ENCODE peak calls at places on chromosome 12, in ten cellular contexts. O, S, Q, K, H, X, L, N, T and Y are unnamed samples.

GRCh38 chr12:124536613-124537012 is 30.8 kb downstream of the NCOR2 start:
- DNase-seq in O (no peak), S (no peak), Q (no peak), K (peak), H (no peak), X (no peak), L (no peak), N (no peak), T (no peak), Y (no peak)

GRCh38 chr12:56299308-56299852 is 750 bp downstream of the CS start:
- DNase-seq in O (no peak), S (no peak), Q (no peak), K (no peak), H (peak), X (peak), L (peak), N (no peak), T (no peak), Y (no peak)

GRCh38 chr12:85755760-85756159 is 80.4 kb downstream of the RASSF9 start:
- DNase-seq in O (no peak), S (no peak), Q (no peak), K (peak), H (no peak), X (no peak), L (no peak), N (no peak), T (no peak), Y (no peak)

GRCh38 chr12:26188641-26189040 is 6.7 kb upstream of the SSPN start:
- DNase-seq in O (no peak), S (no peak), Q (no peak), K (peak), H (no peak), X (no peak), L (no peak), N (no peak), T (no peak), Y (no peak)

GRCh38 chr12:72268386-72268785 is 3.8 kb upstream of the TRHDE start:
- DNase-seq in O (no peak), S (no peak), Q (no peak), K (no peak), H (no peak), X (no peak), L (no peak), N (no peak), T (no peak), Y (no peak)

GRCh38 chr12:41521872-41522379 is 333.8 kb downstream of the PDZRN4 start:
- DNase-seq in O (no peak), S (no peak), Q (no peak), K (peak), H (no peak), X (no peak), L (peak), N (no peak), T (no peak), Y (no peak)

GRCh38 chr12:14138495-14138894 is 157.1 kb upstream of the GRIN2B start:
- DNase-seq in O (no peak), S (no peak), Q (no peak), K (no peak), H (no peak), X (no peak), L (peak), N (peak), T (no peak), Y (no peak)

GRCh38 chr12:82805812-82806497 is 119.2 kb downstream of the TMTC2 start:
- DNase-seq in O (no peak), S (no peak), Q (no peak), K (peak), H (no peak), X (no peak), L (no peak), N (no peak), T (no peak), Y (no peak)

GRCh38 chr12:39626033-39626814 is 6.6 kb upstream of the ABCD2 start:
- DNase-seq in O (peak), S (peak), Q (no peak), K (no peak), H (no peak), X (no peak), L (no peak), N (no peak), T (no peak), Y (no peak)

GRCh38 chr12:69154585-69155363 is 84.6 kb upstream of the CPSF6 start:
- DNase-seq in O (peak), S (peak), Q (peak), K (peak), H (peak), X (peak), L (peak), N (peak), T (peak), Y (peak)

GRCh38 chr12:51118706-51119105 is 35.3 kb upstream of the CSRNP2 start:
- DNase-seq in O (no peak), S (no peak), Q (no peak), K (peak), H (no peak), X (no peak), L (no peak), N (no peak), T (no peak), Y (no peak)

GRCh38 chr12:52713960-52714886 is 10.9 kb upstream of the KRT77 start:
- DNase-seq in O (no peak), S (peak), Q (no peak), K (no peak), H (no peak), X (no peak), L (no peak), N (no peak), T (no peak), Y (no peak)

GRCh38 chr12:57240926-57241555 is 9.9 kb downstream of the STAC3 start:
- DNase-seq in O (peak), S (no peak), Q (no peak), K (no peak), H (no peak), X (peak), L (peak), N (peak), T (no peak), Y (no peak)

GRCh38 chr12:102067574-102068258 is 5.9 kb upstream of the WASHC3 start:
- DNase-seq in O (no peak), S (no peak), Q (no peak), K (peak), H (no peak), X (no peak), L (no peak), N (no peak), T (peak), Y (no peak)

GRCh38 chr12:64256166-64256800 is 34.2 kb upstream of the KICS2 start:
- DNase-seq in O (no peak), S (no peak), Q (no peak), K (peak), H (no peak), X (no peak), L (peak), N (no peak), T (no peak), Y (no peak)

GRCh38 chr12:119803391-119803791 is 73.7 kb downstream of the CIT start:
- DNase-seq in O (no peak), S (peak), Q (peak), K (peak), H (no peak), X (no peak), L (no peak), N (no peak), T (no peak), Y (no peak)

GRCh38 chr12:29589271-29589670 is 91.8 kb upstream of the OVCH1 start:
- DNase-seq in O (no peak), S (no peak), Q (no peak), K (no peak), H (no peak), X (no peak), L (no peak), N (no peak), T (no peak), Y (no peak)

GRCh38 chr12:115481141-115481540 is 796.4 kb downstream of the MED13L start:
- DNase-seq in O (no peak), S (no peak), Q (no peak), K (no peak), H (no peak), X (no peak), L (no peak), N (no peak), T (no peak), Y (no peak)
- TF ChIP-seq CTCF in O (no peak), S (no peak), Q (no peak), K (no peak), H (no peak), X (no peak), L (no peak), N (no peak), T (no peak), Y (no peak)

GRCh38 chr12:2052861-2053674 is at the start of gene CACNA1C:
- DNase-seq in O (peak), S (peak), Q (no peak), K (peak), H (peak), X (peak), L (peak), N (peak), T (peak), Y (no peak)
- TF ChIP-seq CTCF in O (peak), S (no peak), Q (peak), K (peak), H (no peak), X (peak), L (no peak), N (peak), T (peak), Y (no peak)

GRCh38 chr12:13044002-13044858 is at the start of gene FAM234B:
- DNase-seq in O (peak), S (peak), Q (peak), K (peak), H (peak), X (peak), L (peak), N (peak), T (peak), Y (peak)
- TF ChIP-seq CTCF in O (no peak), S (no peak), Q (no peak), K (no peak), H (no peak), X (no peak), L (peak), N (peak), T (no peak), Y (no peak)

GRCh38 chr12:132194056-132194455 is 49.8 kb downstream of the NOC4L start:
- DNase-seq in O (no peak), S (no peak), Q (no peak), K (peak), H (no peak), X (no peak), L (peak), N (no peak), T (no peak), Y (no peak)
- TF ChIP-seq CTCF in O (no peak), S (no peak), Q (no peak), K (peak), H (no peak), X (no peak), L (peak), N (peak), T (no peak), Y (no peak)

DNA sequence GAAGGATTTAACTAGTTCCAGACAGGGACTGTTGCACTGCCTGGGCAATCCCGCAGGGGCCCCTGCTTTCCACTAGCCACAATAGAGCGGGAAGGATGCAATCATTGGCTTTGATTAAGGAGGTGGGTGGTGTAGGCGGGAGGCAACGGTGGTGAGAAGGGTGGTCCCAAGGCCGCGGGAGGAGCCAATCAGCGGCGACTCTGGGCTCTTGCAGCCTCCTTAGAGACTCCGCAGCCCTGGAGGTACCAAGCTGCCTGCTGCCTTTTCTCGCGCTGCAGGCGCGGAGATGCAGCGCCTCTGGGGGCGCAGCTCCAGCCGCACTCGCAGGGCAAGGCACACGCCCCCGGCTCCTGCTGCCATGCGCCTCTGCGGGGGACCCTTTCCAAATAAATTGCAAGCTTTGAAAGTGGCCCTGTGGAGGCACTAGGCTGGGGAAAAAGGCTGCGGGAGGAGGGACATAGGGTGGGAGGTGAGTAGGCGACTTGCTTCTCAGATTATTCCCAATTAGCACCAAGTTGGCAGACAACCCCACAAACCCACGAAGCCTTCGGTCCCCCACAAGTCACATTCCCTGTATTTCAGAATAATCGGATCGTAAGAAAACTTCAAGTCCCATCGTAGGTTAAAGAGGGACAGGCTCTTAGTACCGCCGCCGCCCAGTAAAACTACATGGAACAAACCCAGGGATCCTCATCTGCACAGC is 860 bp upstream of the KCNA1 start:
- DNase-seq in O (no peak), S (no peak), Q (no peak), K (no peak), H (no peak), X (no peak), L (no peak), N (peak), T (no peak), Y (no peak)
- TF ChIP-seq CTCF in O (no peak), S (no peak), Q (no peak), K (no peak), H (no peak), X (peak), L (peak), N (peak), T (no peak), Y (no peak)

GRCh38 chr12:75525263-75525662 is 13.9 kb upstream of the KRR1 start:
- DNase-seq in O (no peak), S (no peak), Q (no peak), K (no peak), H (no peak), X (no peak), L (peak), N (no peak), T (no peak), Y (no peak)
- TF ChIP-seq CTCF in O (no peak), S (no peak), Q (no peak), K (peak), H (no peak), X (no peak), L (peak), N (no peak), T (no peak), Y (no peak)

GRCh38 chr12:104166465-104166864 is 28.5 kb upstream of the NFYB start:
- DNase-seq in O (no peak), S (no peak), Q (peak), K (no peak), H (no peak), X (no peak), L (no peak), N (no peak), T (no peak), Y (no peak)
- TF ChIP-seq CTCF in O (no peak), S (no peak), Q (no peak), K (no peak), H (no peak), X (no peak), L (no peak), N (no peak), T (no peak), Y (no peak)

DNA sequence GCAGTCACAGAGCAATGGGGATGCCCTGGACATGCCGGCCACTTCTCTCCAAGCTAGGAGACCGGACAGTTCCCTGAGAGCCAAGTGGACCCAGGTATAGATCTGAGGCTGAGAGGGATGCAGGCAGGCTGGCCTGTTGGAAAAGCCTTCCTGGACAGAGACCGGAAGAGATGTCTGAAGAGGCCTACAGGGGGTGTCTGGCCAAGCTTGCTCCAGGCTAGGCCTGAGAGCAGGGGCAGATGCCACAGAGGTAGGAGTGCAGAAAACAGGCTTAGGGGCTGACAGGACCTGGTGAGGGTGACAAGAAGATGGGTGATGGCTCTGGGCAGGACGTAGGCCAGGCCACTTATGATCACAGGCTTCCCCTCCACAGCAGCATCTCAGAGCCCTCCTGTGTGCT is 30.2 kb downstream of the ARL6IP4 start:
- DNase-seq in O (no peak), S (no peak), Q (no peak), K (no peak), H (no peak), X (no peak), L (no peak), N (no peak), T (no peak), Y (no peak)
- TF ChIP-seq CTCF in O (no peak), S (no peak), Q (no peak), K (no peak), H (no peak), X (no peak), L (no peak), N (no peak), T (no peak), Y (no peak)

GRCh38 chr12:49548822-49549648 is 10.2 kb downstream of the KCNH3 start:
- DNase-seq in O (no peak), S (peak), Q (no peak), K (peak), H (no peak), X (peak), L (no peak), N (no peak), T (no peak), Y (no peak)
- TF ChIP-seq CTCF in O (peak), S (peak), Q (peak), K (peak), H (no peak), X (peak), L (no peak), N (no peak), T (peak), Y (peak)